ENCODE peak calls at places on chromosomes 7 and 10, in five cellular contexts. G is dorsolateral prefrontal cortex, T is fibroblast of lung, V is psoas muscle, Y is endothelial cell of umbilical vein. P is an unnamed sample.

GRCh38 chr10:21265622-21266021 is 259.9 kb downstream of the SKIDA1 start:
- DNase-seq in T (peak), G (no peak), Y (no peak), V (no peak), P (no peak)

GRCh38 chr7:26637610-26638009 is 226.8 kb downstream of the SKAP2 start:
- DNase-seq in V (no peak), G (no peak), Y (peak), T (no peak), P (no peak)

GRCh38 chr7:149150981-149151380 is 3.7 kb downstream of the ZNF398 start:
- DNase-seq in T (no peak), G (no peak), V (no peak), Y (no peak), P (no peak)

GRCh38 chr10:125095776-125096175 is 64.6 kb downstream of the CTBP2 start:
- DNase-seq in G (no peak), T (no peak), Y (no peak), V (no peak), P (no peak)

GRCh38 chr10:103276941-103277712 is at the start of gene INA:
- DNase-seq in T (peak), G (peak), Y (peak), V (no peak), P (no peak)

GRCh38 chr7:3107228-3107763 is 63.6 kb upstream of the CARD11 start:
- DNase-seq in Y (no peak), V (no peak), G (no peak), T (no peak), P (no peak)

GRCh38 chr7:46152671-46153070 is 231.6 kb upstream of the IGFBP3 start:
- DNase-seq in T (no peak), V (no peak), G (no peak), Y (no peak), P (no peak)

GRCh38 chr10:8013011-8013410 is 41.5 kb upstream of the GATA3 start:
- DNase-seq in V (no peak), T (no peak), Y (no peak), G (no peak), P (no peak)

GRCh38 chr10:86613096-86613495 is 41.3 kb upstream of the OPN4 start:
- DNase-seq in G (no peak), V (no peak), Y (no peak), T (no peak), P (no peak)

GRCh38 chr10:37860494-37861190 is 3.2 kb upstream of the ZNF248 start:
- DNase-seq in V (no peak), T (peak), Y (no peak), G (no peak), P (no peak)

GRCh38 chr10:10394933-10395658 is 622.6 kb upstream of the CELF2 start:
- DNase-seq in Y (no peak), G (no peak), T (peak), V (no peak), P (no peak)

GRCh38 chr7:80151274-80151665 is 16.6 kb downstream of the GNAI1 start:
- DNase-seq in T (peak), G (no peak), V (no peak), Y (no peak), P (no peak)

GRCh38 chr7:91718071-91718470 is 162.4 kb downstream of the MTERF1 start:
- DNase-seq in V (no peak), Y (no peak), G (no peak), T (no peak), P (no peak)

GRCh38 chr7:144818516-144818915 is 17.3 kb downstream of the TPK1 start:
- DNase-seq in T (peak), Y (peak), V (no peak), G (no peak), P (no peak)

GRCh38 chr10:85557077-85557476 is 809.5 kb downstream of the GRID1 start:
- DNase-seq in Y (no peak), T (peak), G (no peak), V (no peak), P (no peak)

GRCh38 chr10:114053946-114054345 is 10.3 kb downstream of the ADRB1 start:
- DNase-seq in Y (no peak), V (no peak), T (no peak), G (no peak), P (no peak)

GRCh38 chr10:130160775-130161174 is 24.6 kb downstream of the GLRX3 start:
- DNase-seq in V (no peak), G (no peak), T (peak), Y (no peak), P (no peak)

GRCh38 chr10:77877461-77878344 is 48.9 kb downstream of the DLG5 start:
- DNase-seq in V (peak), T (peak), Y (peak), G (no peak), P (no peak)

DNA sequence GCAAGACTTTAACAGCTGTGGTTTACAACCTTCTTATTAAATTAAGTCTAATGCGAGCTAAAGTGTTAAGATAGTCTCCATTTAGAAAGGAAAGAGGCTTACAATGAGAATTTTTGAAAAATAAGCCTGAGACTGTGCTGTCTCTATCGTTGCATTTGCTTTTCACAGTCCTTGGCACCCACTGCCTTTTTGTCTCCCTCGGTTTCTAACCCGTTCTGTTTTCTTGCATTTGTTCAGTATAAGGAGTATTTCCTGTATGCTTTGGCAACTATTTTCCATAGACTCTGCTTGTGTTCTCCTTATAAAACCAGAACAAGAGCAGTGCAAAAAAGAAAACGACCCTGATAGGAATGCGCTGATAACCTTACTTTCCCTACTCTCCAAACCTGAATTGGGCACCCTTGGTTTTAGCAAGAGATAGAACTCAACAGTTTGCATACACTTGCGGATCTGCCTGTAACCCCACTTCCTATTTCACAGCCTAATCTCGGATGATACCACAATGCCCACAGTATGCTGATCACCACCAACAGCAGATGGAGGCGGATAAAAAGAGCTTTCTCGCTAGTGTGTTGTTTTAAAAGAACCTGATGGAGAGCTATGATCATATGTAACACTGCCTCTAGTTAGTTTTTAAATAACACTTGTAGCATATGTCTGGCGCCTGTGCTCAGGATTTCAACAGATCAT is 1.5 kb upstream of the ARHGAP12 start:
- DNase-seq in V (no peak), T (peak), Y (peak), G (no peak), P (no peak)
- TF ChIP-seq CTCF in V (no peak), T (no peak), Y (no peak), G (no peak), P (no peak)

GRCh38 chr10:119479048-119479394 is 63.5 kb downstream of the RGS10 start:
- DNase-seq in G (no peak), Y (no peak), T (no peak), V (no peak), P (no peak)
- H3K27ac ChIP-seq in G (no peak), Y (no peak), T (no peak), V (no peak), P (no peak)

GRCh38 chr10:63431962-63432797 is 33.6 kb downstream of the JMJD1C start:
- DNase-seq in Y (peak), G (no peak), V (no peak), T (no peak), P (no peak)

GRCh38 chr10:63427013-63427412 is 38.8 kb downstream of the JMJD1C start:
- DNase-seq in G (no peak), V (no peak), Y (no peak), T (no peak), P (no peak)

GRCh38 chr10:63430999-63431356 is 34.8 kb downstream of the JMJD1C start:
- DNase-seq in T (no peak), Y (peak), V (no peak), G (no peak), P (no peak)

GRCh38 chr10:63429280-63429679 is 36.5 kb downstream of the JMJD1C start:
- DNase-seq in T (peak), Y (peak), G (no peak), V (no peak), P (no peak)

DNA sequence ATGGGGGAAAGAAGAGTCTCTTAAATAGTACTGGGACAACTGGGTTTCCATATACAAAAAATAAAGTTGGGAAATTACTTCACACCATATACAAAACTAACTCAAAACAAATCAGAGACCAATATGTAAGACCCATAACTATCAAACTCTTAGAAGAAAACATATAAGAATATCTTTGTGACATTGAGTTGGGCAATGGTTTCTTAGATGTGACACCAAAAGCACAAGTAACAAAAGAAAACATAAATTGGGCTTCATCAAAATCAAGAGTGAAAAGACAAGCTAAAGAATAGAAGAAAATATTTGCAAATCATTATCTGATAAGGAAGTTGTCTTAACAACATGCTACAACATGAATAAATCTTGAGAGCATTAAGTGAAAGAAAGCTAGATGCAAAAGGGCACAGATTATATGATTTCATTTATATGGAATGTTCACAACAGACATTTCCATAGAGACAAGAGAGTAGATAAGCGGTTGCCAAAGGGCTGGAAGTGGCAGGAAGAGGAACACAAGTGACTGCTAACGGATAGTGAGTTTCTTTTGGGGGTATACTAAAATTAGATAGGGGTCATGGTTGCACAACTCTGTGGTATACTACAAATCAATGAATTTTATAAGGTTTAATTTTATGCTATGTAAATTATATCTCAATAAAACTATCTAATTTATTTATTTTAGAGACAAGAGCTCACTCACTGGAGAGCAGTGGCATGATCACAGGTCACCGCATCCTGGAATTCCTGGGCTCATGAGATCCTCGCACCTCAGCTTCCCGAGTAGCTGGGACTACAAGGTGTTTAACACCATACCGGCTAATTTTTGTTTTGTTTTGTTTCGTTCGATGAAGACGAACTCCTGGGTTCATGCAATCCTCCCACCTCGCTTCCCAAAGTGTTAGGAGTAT is 35.4 kb downstream of the JMJD1C start:
- DNase-seq in Y (peak), V (no peak), G (no peak), T (peak), P (no peak)
- H3K4me3 ChIP-seq in Y (no peak), V (no peak), G (no peak), T (no peak), P (no peak)

DNA sequence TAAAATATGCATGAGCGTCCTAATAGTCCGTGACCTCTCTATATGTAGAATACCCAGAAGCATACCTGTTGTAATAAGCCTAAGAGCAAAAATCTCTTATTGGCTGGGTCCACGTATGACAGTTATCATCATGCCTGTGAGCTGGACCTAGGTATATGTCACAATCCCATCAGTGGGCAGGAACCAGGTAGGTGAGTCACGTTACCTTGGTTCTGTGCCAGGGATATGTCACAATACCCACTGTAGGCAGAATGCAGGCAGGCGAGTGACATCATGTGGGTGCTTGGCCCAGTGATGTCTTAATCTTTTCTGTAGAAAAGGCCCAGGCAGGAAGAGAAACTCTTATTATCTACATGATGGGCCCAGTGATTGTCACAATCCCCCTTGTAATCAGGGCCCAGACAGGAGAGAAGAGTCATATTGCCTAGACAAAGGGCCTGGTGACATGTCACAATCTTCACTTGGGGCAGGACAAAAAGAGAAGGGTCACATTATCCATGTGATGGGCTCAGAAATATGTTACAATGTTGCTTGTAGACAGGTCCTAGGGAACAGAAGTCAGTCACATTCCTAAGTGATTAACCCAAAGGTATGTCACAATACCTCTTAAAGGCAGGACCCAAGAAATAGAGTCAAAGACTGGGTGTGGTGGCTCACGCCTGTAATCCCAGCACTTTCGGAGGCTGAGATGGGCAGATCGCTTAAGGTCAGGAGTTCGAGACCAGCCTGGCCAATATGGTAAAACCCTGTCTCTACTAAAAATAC is 12.9 kb upstream of the ZNF736 start:
- DNase-seq in Y (no peak), T (no peak), G (no peak), V (no peak), P (peak)
- TF ChIP-seq CTCF in Y (no peak), T (no peak), G (no peak), V (no peak), P (no peak)

GRCh38 chr7:82950436-82950835 is 212.2 kb downstream of the PCLO start:
- DNase-seq in Y (no peak), T (no peak), V (no peak), G (no peak), P (no peak)
- H3K27ac ChIP-seq in Y (no peak), T (no peak), V (no peak), G (no peak), P (no peak)

GRCh38 chr7:30285531-30286284 is 1.3 kb downstream of the ZNRF2 start:
- DNase-seq in G (no peak), Y (peak), T (peak), V (peak), P (no peak)
- H3K4me3 ChIP-seq in G (peak), Y (peak), T (peak), V (peak), P (peak)

GRCh38 chr10:120328647-120329046 is 128.4 kb upstream of the PLPP4 start:
- DNase-seq in Y (no peak), V (no peak), T (no peak), G (no peak), P (no peak)
- TF ChIP-seq CTCF in Y (no peak), V (no peak), T (no peak), G (no peak), P (no peak)

GRCh38 chr10:70726909-70727495 is 54.7 kb downstream of the ADAMTS14 start:
- DNase-seq in V (no peak), T (no peak), G (peak), Y (no peak), P (no peak)
- H3K27ac ChIP-seq in V (no peak), T (no peak), G (peak), Y (no peak), P (no peak)

DNA sequence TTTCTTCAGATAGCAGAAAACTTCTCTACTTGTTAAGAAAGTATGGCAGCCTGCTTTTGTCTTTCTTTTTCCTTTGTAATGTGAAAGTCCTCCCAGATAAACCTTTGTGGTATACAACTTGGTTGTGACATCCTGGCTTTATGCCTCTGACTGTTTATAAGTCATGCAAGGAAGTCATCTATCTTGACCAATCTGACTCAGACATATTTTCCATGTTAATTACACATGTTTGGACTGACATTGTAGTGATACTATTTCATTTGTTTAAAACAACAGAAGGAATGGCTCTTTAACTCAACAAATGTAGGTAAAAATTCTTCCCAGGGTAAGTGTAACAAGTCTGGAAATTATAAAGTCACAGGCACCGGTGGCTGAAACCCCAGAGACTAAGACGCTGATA is 341.6 kb upstream of the MEOX2 start:
- DNase-seq in G (no peak), T (peak), V (no peak), Y (peak), P (no peak)
- H3K4me3 ChIP-seq in G (no peak), T (no peak), V (no peak), Y (no peak), P (no peak)